ENCODE peak calls at places on chromosomes 2 and 18, in five cellular contexts. One of them, this sample, is unnamed.

GRCh38 chr18:79987566-79987965 is 797 bp downstream of the TXNL4A start:
- DNase-seq in GM20000: no peak
- DNase-seq in adrenal gland: no peak
- DNase-seq in naive thymus-derived CD4-positive, alpha-beta T cell: no peak
- DNase-seq in hepatic stellate cell: peak
- DNase-seq in this sample: no peak

GRCh38 chr2:61937881-61938280 is 32.4 kb downstream of the COMMD1 start:
- DNase-seq in GM20000: no peak
- DNase-seq in adrenal gland: no peak
- DNase-seq in naive thymus-derived CD4-positive, alpha-beta T cell: no peak
- DNase-seq in hepatic stellate cell: no peak
- DNase-seq in this sample: no peak

GRCh38 chr18:61335737-61336555 is 2.7 kb downstream of the CDH20 start:
- DNase-seq in GM20000: no peak
- DNase-seq in adrenal gland: no peak
- DNase-seq in naive thymus-derived CD4-positive, alpha-beta T cell: no peak
- DNase-seq in hepatic stellate cell: peak
- DNase-seq in this sample: no peak

GRCh38 chr2:61855178-61855523 is 1.3 kb upstream of the FAM161A start:
- DNase-seq in GM20000: no peak
- DNase-seq in adrenal gland: peak
- DNase-seq in naive thymus-derived CD4-positive, alpha-beta T cell: no peak
- DNase-seq in hepatic stellate cell: no peak
- DNase-seq in this sample: no peak

GRCh38 chr2:86300496-86300895 is 36.9 kb downstream of the REEP1 start:
- DNase-seq in GM20000: no peak
- DNase-seq in adrenal gland: peak
- DNase-seq in naive thymus-derived CD4-positive, alpha-beta T cell: no peak
- DNase-seq in hepatic stellate cell: no peak
- DNase-seq in this sample: no peak

GRCh38 chr2:214695789-214696188 is 113.7 kb downstream of the BARD1 start:
- DNase-seq in GM20000: no peak
- DNase-seq in adrenal gland: no peak
- DNase-seq in naive thymus-derived CD4-positive, alpha-beta T cell: no peak
- DNase-seq in hepatic stellate cell: no peak
- DNase-seq in this sample: no peak

GRCh38 chr2:46277470-46278190 is 19.6 kb upstream of the EPAS1 start:
- DNase-seq in GM20000: no peak
- DNase-seq in adrenal gland: no peak
- DNase-seq in naive thymus-derived CD4-positive, alpha-beta T cell: no peak
- DNase-seq in hepatic stellate cell: no peak
- DNase-seq in this sample: no peak

GRCh38 chr2:202164409-202164808 is 74.0 kb downstream of the SUMO1 start:
- DNase-seq in GM20000: no peak
- DNase-seq in adrenal gland: no peak
- DNase-seq in naive thymus-derived CD4-positive, alpha-beta T cell: no peak
- DNase-seq in hepatic stellate cell: no peak
- DNase-seq in this sample: no peak

GRCh38 chr2:121036226-121036692 is 248.7 kb downstream of the TFCP2L1 start:
- DNase-seq in GM20000: no peak
- DNase-seq in adrenal gland: no peak
- DNase-seq in naive thymus-derived CD4-positive, alpha-beta T cell: no peak
- DNase-seq in hepatic stellate cell: no peak
- DNase-seq in this sample: no peak

GRCh38 chr2:237478969-237479368 is 8.1 kb upstream of the MLPH start:
- DNase-seq in GM20000: no peak
- DNase-seq in adrenal gland: no peak
- DNase-seq in naive thymus-derived CD4-positive, alpha-beta T cell: no peak
- DNase-seq in hepatic stellate cell: no peak
- DNase-seq in this sample: no peak

GRCh38 chr2:202064206-202064880 is 8.7 kb upstream of the KIAA2012 start:
- DNase-seq in GM20000: no peak
- DNase-seq in adrenal gland: no peak
- DNase-seq in naive thymus-derived CD4-positive, alpha-beta T cell: no peak
- DNase-seq in hepatic stellate cell: peak
- DNase-seq in this sample: no peak

GRCh38 chr2:38264649-38265322 is 112.3 kb downstream of the ATL2 start:
- DNase-seq in GM20000: no peak
- DNase-seq in adrenal gland: no peak
- DNase-seq in naive thymus-derived CD4-positive, alpha-beta T cell: no peak
- DNase-seq in hepatic stellate cell: no peak
- DNase-seq in this sample: no peak

GRCh38 chr2:54330226-54331094 is 74.4 kb upstream of the TSPYL6 start:
- DNase-seq in GM20000: peak
- DNase-seq in adrenal gland: peak
- DNase-seq in naive thymus-derived CD4-positive, alpha-beta T cell: peak
- DNase-seq in hepatic stellate cell: peak
- DNase-seq in this sample: peak

GRCh38 chr2:219687882-219688559 is 60.6 kb downstream of the SLC4A3 start:
- DNase-seq in GM20000: no peak
- DNase-seq in adrenal gland: no peak
- DNase-seq in naive thymus-derived CD4-positive, alpha-beta T cell: no peak
- DNase-seq in hepatic stellate cell: no peak
- DNase-seq in this sample: no peak

GRCh38 chr2:12928706-12929291 is 212.1 kb downstream of the TRIB2 start:
- DNase-seq in GM20000: no peak
- DNase-seq in adrenal gland: no peak
- DNase-seq in naive thymus-derived CD4-positive, alpha-beta T cell: no peak
- DNase-seq in hepatic stellate cell: no peak
- DNase-seq in this sample: no peak

GRCh38 chr2:240868286-240869108 is at the start of gene AGXT:
- DNase-seq in GM20000: no peak
- DNase-seq in adrenal gland: no peak
- DNase-seq in naive thymus-derived CD4-positive, alpha-beta T cell: no peak
- DNase-seq in hepatic stellate cell: no peak
- DNase-seq in this sample: no peak

GRCh38 chr2:19021100-19021476 is 337.3 kb downstream of the OSR1 start:
- DNase-seq in GM20000: no peak
- DNase-seq in adrenal gland: peak
- DNase-seq in naive thymus-derived CD4-positive, alpha-beta T cell: no peak
- DNase-seq in hepatic stellate cell: peak
- DNase-seq in this sample: no peak

GRCh38 chr2:228181098-228182019 is at the start of gene SPHKAP:
- DNase-seq in GM20000: no peak
- DNase-seq in adrenal gland: no peak
- DNase-seq in naive thymus-derived CD4-positive, alpha-beta T cell: no peak
- DNase-seq in hepatic stellate cell: no peak
- DNase-seq in this sample: no peak

GRCh38 chr2:3505771-3506170 is 13.6 kb downstream of the ADI1 start:
- DNase-seq in GM20000: no peak
- DNase-seq in adrenal gland: peak
- DNase-seq in naive thymus-derived CD4-positive, alpha-beta T cell: no peak
- DNase-seq in hepatic stellate cell: no peak
- DNase-seq in this sample: no peak

GRCh38 chr2:234533631-234534030 is 36.8 kb upstream of the ARL4C start:
- DNase-seq in GM20000: no peak
- DNase-seq in adrenal gland: no peak
- DNase-seq in naive thymus-derived CD4-positive, alpha-beta T cell: no peak
- DNase-seq in hepatic stellate cell: no peak
- DNase-seq in this sample: no peak

GRCh38 chr2:160459543-160460332 is 33.9 kb downstream of the RBMS1 start:
- DNase-seq in GM20000: no peak
- DNase-seq in adrenal gland: no peak
- DNase-seq in naive thymus-derived CD4-positive, alpha-beta T cell: no peak
- DNase-seq in hepatic stellate cell: no peak
- DNase-seq in this sample: no peak

GRCh38 chr18:62863629-62864028 is 148.3 kb downstream of the PHLPP1 start:
- DNase-seq in GM20000: no peak
- DNase-seq in adrenal gland: peak
- DNase-seq in naive thymus-derived CD4-positive, alpha-beta T cell: no peak
- DNase-seq in hepatic stellate cell: no peak
- DNase-seq in this sample: no peak

GRCh38 chr2:135473567-135473966 is 57.5 kb downstream of the ZRANB3 start:
- DNase-seq in GM20000: peak
- DNase-seq in adrenal gland: peak
- DNase-seq in naive thymus-derived CD4-positive, alpha-beta T cell: no peak
- DNase-seq in hepatic stellate cell: peak
- DNase-seq in this sample: peak

GRCh38 chr2:236916181-236916580 is 169.5 kb upstream of the COPS8 start:
- DNase-seq in GM20000: no peak
- DNase-seq in adrenal gland: no peak
- DNase-seq in naive thymus-derived CD4-positive, alpha-beta T cell: no peak
- DNase-seq in hepatic stellate cell: no peak
- DNase-seq in this sample: no peak

GRCh38 chr18:59041819-59042476 is 97.7 kb upstream of the SEC11C start:
- DNase-seq in GM20000: no peak
- DNase-seq in adrenal gland: no peak
- DNase-seq in naive thymus-derived CD4-positive, alpha-beta T cell: no peak
- DNase-seq in hepatic stellate cell: no peak
- DNase-seq in this sample: no peak

GRCh38 chr18:34746614-34747013 is 36.5 kb downstream of the DTNA start:
- DNase-seq in GM20000: no peak
- DNase-seq in adrenal gland: no peak
- DNase-seq in naive thymus-derived CD4-positive, alpha-beta T cell: no peak
- DNase-seq in hepatic stellate cell: no peak
- DNase-seq in this sample: no peak

GRCh38 chr2:8004250-8004681 is 677.6 kb upstream of the ID2 start:
- DNase-seq in GM20000: no peak
- DNase-seq in adrenal gland: peak
- DNase-seq in naive thymus-derived CD4-positive, alpha-beta T cell: no peak
- DNase-seq in hepatic stellate cell: peak
- DNase-seq in this sample: peak

GRCh38 chr2:86744152-86744551 is 24.1 kb downstream of the RMND5A start:
- DNase-seq in GM20000: no peak
- DNase-seq in adrenal gland: no peak
- DNase-seq in naive thymus-derived CD4-positive, alpha-beta T cell: no peak
- DNase-seq in hepatic stellate cell: no peak
- DNase-seq in this sample: no peak

GRCh38 chr18:23412351-23412964 is 40.6 kb upstream of the RIOK3 start:
- DNase-seq in GM20000: no peak
- DNase-seq in adrenal gland: no peak
- DNase-seq in naive thymus-derived CD4-positive, alpha-beta T cell: no peak
- DNase-seq in hepatic stellate cell: no peak
- DNase-seq in this sample: peak

GRCh38 chr2:11056614-11057013 is 98.7 kb upstream of the SLC66A3 start:
- DNase-seq in GM20000: no peak
- DNase-seq in adrenal gland: peak
- DNase-seq in naive thymus-derived CD4-positive, alpha-beta T cell: no peak
- DNase-seq in hepatic stellate cell: peak
- DNase-seq in this sample: no peak

GRCh38 chr18:44458777-44459176 is 221.9 kb upstream of the SETBP1 start:
- DNase-seq in GM20000: no peak
- DNase-seq in adrenal gland: no peak
- DNase-seq in naive thymus-derived CD4-positive, alpha-beta T cell: no peak
- DNase-seq in hepatic stellate cell: no peak
- DNase-seq in this sample: no peak

This sample was measured in NAMALWA.